ENCODE peak calls at places on chromosomes 16 and 17, in eight cellular contexts. One of them, this sample, is unnamed.

GRCh38 chr17:37478187-37478586 is 11.5 kb upstream of the DUSP14 start:
- DNase-seq in stimulated activated CD8-positive, alpha-beta memory T cell treated with anti-CD3 and anti-CD28 coated beads, Interleukin-4, amount 100 ng/mL, for 1 hour: no peak
- DNase-seq in NCI-H1105: no peak
- DNase-seq in COR-L47: no peak
- DNase-seq in fibroblast of lung: no peak
- DNase-seq in naive thymus-derived CD8-positive, alpha-beta T cell: no peak
- DNase-seq in non-pigmented ciliary epithelial cell: no peak
- DNase-seq in activated T-cell treated with anti-CD3 and anti-CD28 coated beads, Interleukin-2, amount 50 U/mL, for 72 hours: no peak
- DNase-seq in this sample: no peak

GRCh38 chr16:4273858-4274291 is 1.1 kb upstream of the TFAP4 start:
- DNase-seq in stimulated activated CD8-positive, alpha-beta memory T cell treated with anti-CD3 and anti-CD28 coated beads, Interleukin-4, amount 100 ng/mL, for 1 hour: no peak
- DNase-seq in NCI-H1105: no peak
- DNase-seq in COR-L47: peak; percentile 47
- DNase-seq in fibroblast of lung: peak; percentile 34
- DNase-seq in naive thymus-derived CD8-positive, alpha-beta T cell: peak; percentile 35
- DNase-seq in non-pigmented ciliary epithelial cell: no peak
- DNase-seq in activated T-cell treated with anti-CD3 and anti-CD28 coated beads, Interleukin-2, amount 50 U/mL, for 72 hours: peak; percentile 73
- DNase-seq in this sample: peak; percentile 75

GRCh38 chr17:80033840-80034239 is 1.8 kb downstream of the TBC1D16 start:
- DNase-seq in stimulated activated CD8-positive, alpha-beta memory T cell treated with anti-CD3 and anti-CD28 coated beads, Interleukin-4, amount 100 ng/mL, for 1 hour: no peak
- DNase-seq in NCI-H1105: no peak
- DNase-seq in COR-L47: no peak
- DNase-seq in fibroblast of lung: no peak
- DNase-seq in naive thymus-derived CD8-positive, alpha-beta T cell: no peak
- DNase-seq in non-pigmented ciliary epithelial cell: no peak
- DNase-seq in activated T-cell treated with anti-CD3 and anti-CD28 coated beads, Interleukin-2, amount 50 U/mL, for 72 hours: no peak
- DNase-seq in this sample: no peak

GRCh38 chr17:78345791-78346494 is 13.9 kb downstream of the SOCS3 start:
- DNase-seq in stimulated activated CD8-positive, alpha-beta memory T cell treated with anti-CD3 and anti-CD28 coated beads, Interleukin-4, amount 100 ng/mL, for 1 hour: no peak
- DNase-seq in NCI-H1105: no peak
- DNase-seq in COR-L47: no peak
- DNase-seq in fibroblast of lung: no peak
- DNase-seq in naive thymus-derived CD8-positive, alpha-beta T cell: no peak
- DNase-seq in non-pigmented ciliary epithelial cell: no peak
- DNase-seq in activated T-cell treated with anti-CD3 and anti-CD28 coated beads, Interleukin-2, amount 50 U/mL, for 72 hours: no peak
- DNase-seq in this sample: no peak

GRCh38 chr16:89268585-89268984 is 51.1 kb downstream of the ZNF778 start:
- DNase-seq in stimulated activated CD8-positive, alpha-beta memory T cell treated with anti-CD3 and anti-CD28 coated beads, Interleukin-4, amount 100 ng/mL, for 1 hour: no peak
- DNase-seq in NCI-H1105: no peak
- DNase-seq in COR-L47: no peak
- DNase-seq in fibroblast of lung: no peak
- DNase-seq in naive thymus-derived CD8-positive, alpha-beta T cell: no peak
- DNase-seq in non-pigmented ciliary epithelial cell: no peak
- DNase-seq in activated T-cell treated with anti-CD3 and anti-CD28 coated beads, Interleukin-2, amount 50 U/mL, for 72 hours: no peak
- DNase-seq in this sample: no peak

GRCh38 chr17:61064087-61064951 is 335.3 kb upstream of the TBX2 start:
- DNase-seq in stimulated activated CD8-positive, alpha-beta memory T cell treated with anti-CD3 and anti-CD28 coated beads, Interleukin-4, amount 100 ng/mL, for 1 hour: no peak
- DNase-seq in NCI-H1105: no peak
- DNase-seq in COR-L47: no peak
- DNase-seq in fibroblast of lung: peak; percentile 7
- DNase-seq in naive thymus-derived CD8-positive, alpha-beta T cell: no peak
- DNase-seq in non-pigmented ciliary epithelial cell: no peak
- DNase-seq in activated T-cell treated with anti-CD3 and anti-CD28 coated beads, Interleukin-2, amount 50 U/mL, for 72 hours: no peak
- DNase-seq in this sample: peak; percentile 50

GRCh38 chr17:76670708-76671122 is 27.2 kb upstream of the ST6GALNAC1 start:
- DNase-seq in stimulated activated CD8-positive, alpha-beta memory T cell treated with anti-CD3 and anti-CD28 coated beads, Interleukin-4, amount 100 ng/mL, for 1 hour: no peak
- DNase-seq in NCI-H1105: no peak
- DNase-seq in COR-L47: no peak
- DNase-seq in fibroblast of lung: no peak
- DNase-seq in naive thymus-derived CD8-positive, alpha-beta T cell: no peak
- DNase-seq in non-pigmented ciliary epithelial cell: no peak
- DNase-seq in activated T-cell treated with anti-CD3 and anti-CD28 coated beads, Interleukin-2, amount 50 U/mL, for 72 hours: no peak
- DNase-seq in this sample: no peak

GRCh38 chr17:608911-609882 is 105.4 kb downstream of the VPS53 start:
- DNase-seq in stimulated activated CD8-positive, alpha-beta memory T cell treated with anti-CD3 and anti-CD28 coated beads, Interleukin-4, amount 100 ng/mL, for 1 hour: no peak
- DNase-seq in NCI-H1105: no peak
- DNase-seq in COR-L47: no peak
- DNase-seq in fibroblast of lung: peak; percentile 44
- DNase-seq in naive thymus-derived CD8-positive, alpha-beta T cell: no peak
- DNase-seq in non-pigmented ciliary epithelial cell: no peak
- DNase-seq in activated T-cell treated with anti-CD3 and anti-CD28 coated beads, Interleukin-2, amount 50 U/mL, for 72 hours: no peak
- DNase-seq in this sample: no peak

GRCh38 chr16:49856741-49857330 is 924 bp upstream of the ZNF423 start:
- DNase-seq in stimulated activated CD8-positive, alpha-beta memory T cell treated with anti-CD3 and anti-CD28 coated beads, Interleukin-4, amount 100 ng/mL, for 1 hour: no peak
- DNase-seq in NCI-H1105: peak; percentile 37
- DNase-seq in COR-L47: peak; percentile 73
- DNase-seq in fibroblast of lung: peak; percentile 87
- DNase-seq in naive thymus-derived CD8-positive, alpha-beta T cell: no peak
- DNase-seq in non-pigmented ciliary epithelial cell: peak; percentile 37
- DNase-seq in activated T-cell treated with anti-CD3 and anti-CD28 coated beads, Interleukin-2, amount 50 U/mL, for 72 hours: peak; percentile 42
- DNase-seq in this sample: peak; percentile 70

GRCh38 chr16:54846761-54847160 is 83.9 kb upstream of the IRX5 start:
- DNase-seq in stimulated activated CD8-positive, alpha-beta memory T cell treated with anti-CD3 and anti-CD28 coated beads, Interleukin-4, amount 100 ng/mL, for 1 hour: no peak
- DNase-seq in NCI-H1105: peak; percentile 35
- DNase-seq in COR-L47: no peak
- DNase-seq in fibroblast of lung: peak; percentile 33
- DNase-seq in naive thymus-derived CD8-positive, alpha-beta T cell: no peak
- DNase-seq in non-pigmented ciliary epithelial cell: no peak
- DNase-seq in activated T-cell treated with anti-CD3 and anti-CD28 coated beads, Interleukin-2, amount 50 U/mL, for 72 hours: no peak
- DNase-seq in this sample: peak; percentile 26

GRCh38 chr16:19857593-19857992 is 27.1 kb downstream of the GPRC5B start:
- DNase-seq in stimulated activated CD8-positive, alpha-beta memory T cell treated with anti-CD3 and anti-CD28 coated beads, Interleukin-4, amount 100 ng/mL, for 1 hour: no peak
- DNase-seq in NCI-H1105: no peak
- DNase-seq in COR-L47: no peak
- DNase-seq in fibroblast of lung: no peak
- DNase-seq in naive thymus-derived CD8-positive, alpha-beta T cell: no peak
- DNase-seq in non-pigmented ciliary epithelial cell: no peak
- DNase-seq in activated T-cell treated with anti-CD3 and anti-CD28 coated beads, Interleukin-2, amount 50 U/mL, for 72 hours: no peak
- DNase-seq in this sample: no peak

This sample was measured in ACHN.